ENCODE peak calls at places on chromosomes 7 and 10, in eight cellular contexts. X, U, S, H, Z, F, V and K are unnamed samples.

GRCh38 chr10:95651346-95652115 is 5.0 kb downstream of the ALDH18A1 start:
- DNase-seq in F (no peak), S (no peak), U (no peak), H (no peak), V (no peak), Z (no peak), X (no peak), K (no peak)

GRCh38 chr10:32376780-32377179 is 29.8 kb upstream of the EPC1 start:
- DNase-seq in F (no peak), H (no peak), X (peak; percentile 13), V (no peak), Z (no peak), S (no peak), U (no peak), K (no peak)

GRCh38 chr7:11210374-11210773 is 236.7 kb downstream of the PHF14 start:
- DNase-seq in H (no peak), Z (no peak), F (no peak), X (no peak), V (no peak), S (no peak), U (no peak), K (no peak)

GRCh38 chr7:35721288-35721687 is 26.4 kb upstream of the HERPUD2 start:
- DNase-seq in X (no peak), F (no peak), Z (no peak), S (no peak), V (no peak), H (no peak), U (no peak), K (no peak)

GRCh38 chr10:104441601-104442000 is 88.0 kb downstream of the CFAP58 start:
- DNase-seq in X (peak; percentile 91), U (no peak), F (no peak), H (no peak), S (no peak), V (no peak), Z (no peak), K (peak; percentile 68)

GRCh38 chr10:108598831-108599230 is 1324.5 kb downstream of the XPNPEP1 start:
- DNase-seq in V (no peak), X (no peak), H (no peak), Z (no peak), F (no peak), U (no peak), S (no peak), K (no peak)

GRCh38 chr7:95338832-95339231 is 14.5 kb upstream of the PON1 start:
- DNase-seq in S (no peak), F (no peak), V (no peak), X (no peak), U (no peak), Z (no peak), H (no peak), K (no peak)

GRCh38 chr7:45653209-45653907 is 79.2 kb downstream of the ADCY1 start:
- DNase-seq in X (no peak), Z (no peak), H (no peak), U (no peak), S (no peak), F (no peak), V (no peak), K (no peak)

GRCh38 chr10:57513637-57514036 is 754.1 kb downstream of the IPMK start:
- DNase-seq in H (no peak), F (no peak), Z (no peak), S (no peak), X (no peak), U (no peak), V (no peak), K (no peak)

GRCh38 chr7:191105-192034 is 1.0 kb upstream of the FAM20C start:
- DNase-seq in S (no peak), H (no peak), U (no peak), X (peak; percentile 90), V (no peak), F (no peak), Z (no peak), K (peak; percentile 89)

GRCh38 chr10:110416776-110417732 is 80.7 kb upstream of the DUSP5 start:
- DNase-seq in S (no peak), X (no peak), V (no peak), H (no peak), U (no peak), Z (peak; percentile 53), F (no peak), K (peak; percentile 62)

GRCh38 chr10:86364551-86365345 is 1.8 kb downstream of the GRID1 start:
- DNase-seq in U (no peak), V (peak; percentile 74), X (no peak), Z (no peak), H (peak; percentile 69), S (no peak), F (no peak), K (no peak)

GRCh38 chr10:80729896-80730295 is 192.2 kb downstream of the SH2D4B start:
- DNase-seq in S (no peak), Z (no peak), H (no peak), X (no peak), U (no peak), V (no peak), F (no peak), K (no peak)

GRCh38 chr10:128070721-128071416 is 55.4 kb downstream of the MKI67 start:
- DNase-seq in H (peak; percentile 75), Z (no peak), S (no peak), V (peak; percentile 68), U (no peak), X (no peak), F (peak; percentile 14), K (no peak)

GRCh38 chr10:129656642-129657041 is 189.6 kb downstream of the MGMT start:
- DNase-seq in U (no peak), Z (no peak), V (no peak), X (no peak), S (no peak), F (no peak), H (no peak), K (no peak)

GRCh38 chr7:44275829-44276570 is 49.4 kb downstream of the CAMK2B start:
- DNase-seq in U (no peak), S (peak; percentile 72), F (no peak), Z (no peak), V (peak; percentile 60), X (no peak), H (peak; percentile 22), K (no peak)

GRCh38 chr10:49076741-49077521 is 38.4 kb downstream of the VSTM4 start:
- DNase-seq in F (no peak), U (no peak), X (no peak), V (no peak), Z (no peak), H (peak; percentile 11), S (no peak), K (no peak)

GRCh38 chr7:12281026-12281425 is 69.9 kb downstream of the TMEM106B start:
- DNase-seq in U (no peak), S (no peak), X (peak; percentile 48), Z (no peak), H (no peak), F (no peak), V (no peak), K (no peak)

GRCh38 chr7:44867073-44867990 is 18.0 kb downstream of the PURB start:
- DNase-seq in U (no peak), S (no peak), Z (peak; percentile 80), H (no peak), V (no peak), F (no peak), X (peak; percentile 87), K (peak; percentile 82)

GRCh38 chr7:12719141-12719919 is 31.9 kb downstream of the ARL4A start:
- DNase-seq in H (no peak), V (no peak), X (peak; percentile 89), S (no peak), Z (peak; percentile 39), U (no peak), F (no peak), K (peak; percentile 64)

GRCh38 chr10:121553455-121553854 is 44.8 kb downstream of the FGFR2 start:
- DNase-seq in F (no peak), U (no peak), X (no peak), S (peak; percentile 15), Z (no peak), V (no peak), H (no peak), K (no peak)

GRCh38 chr7:157928808-157929425 is 592.1 kb downstream of the DNAJB6 start:
- DNase-seq in F (no peak), S (no peak), H (no peak), V (peak; percentile 57), U (no peak), Z (no peak), X (no peak), K (no peak)

GRCh38 chr7:156401617-156402016 is 239.0 kb upstream of the RNF32 start:
- DNase-seq in U (no peak), H (no peak), X (no peak), V (no peak), S (no peak), Z (no peak), F (no peak), K (no peak)

GRCh38 chr7:156400046-156400445 is 240.5 kb upstream of the RNF32 start:
- DNase-seq in S (no peak), F (no peak), U (no peak), V (no peak), Z (no peak), X (no peak), H (no peak), K (no peak)

GRCh38 chr7:156397249-156397648 is 243.3 kb upstream of the RNF32 start:
- DNase-seq in S (no peak), X (no peak), Z (no peak), V (no peak), H (no peak), U (no peak), F (no peak), K (no peak)

GRCh38 chr7:156402255-156402654 is 238.3 kb upstream of the RNF32 start:
- DNase-seq in X (no peak), V (no peak), F (no peak), Z (no peak), S (no peak), H (no peak), U (no peak), K (no peak)
- H3K4me3 ChIP-seq in X (no peak overlapping the region), V (no peak overlapping the region), F (no peak overlapping the region), Z (no peak overlapping the region), S (no peak overlapping the region), H (no peak overlapping the region), U (no peak overlapping the region), K (no peak overlapping the region)

DNA sequence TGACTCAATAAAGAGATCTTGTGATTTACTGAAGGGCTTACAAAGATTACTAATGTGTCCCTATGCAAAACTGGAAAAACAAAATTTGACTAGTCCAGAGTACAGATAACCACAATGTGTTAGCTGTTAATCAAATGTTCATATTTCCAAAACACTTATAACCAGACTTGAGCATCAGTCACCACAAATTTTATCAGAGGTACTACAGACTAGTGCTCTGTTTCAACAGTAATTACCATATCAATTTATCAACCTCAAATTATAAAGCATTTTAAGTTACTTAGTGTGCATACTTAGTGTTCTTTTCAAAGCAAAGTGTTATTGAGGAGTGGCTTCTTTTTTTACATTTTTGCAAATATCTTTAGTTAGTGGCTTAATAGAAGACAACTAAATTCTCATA is 765.9 kb downstream of the GRM8 start:
- DNase-seq in V (no peak), U (no peak), X (no peak), S (no peak), H (no peak), Z (no peak), F (no peak), K (no peak)
- H3K9me3 ChIP-seq in V (no peaks in the 10 kb centered on the region), U (no peaks in the 10 kb centered on the region), X (no peaks in the 10 kb centered on the region), S (no peaks in the 10 kb centered on the region), H (peaks cover 3% of the 10 kb centered on the region), Z (no peaks in the 10 kb centered on the region), F (no peaks in the 10 kb centered on the region), K (no peaks in the 10 kb centered on the region)

GRCh38 chr7:149255174-149255573 is 6.8 kb upstream of the ZNF783 start:
- DNase-seq in X (no peak), Z (peak; percentile 27), U (no peak), F (no peak), V (no peak), S (no peak), H (no peak), K (no peak)
- H3K36me3 ChIP-seq in X (peaks cover 14% of the 10 kb centered on the region), Z (peaks cover 24% of the 10 kb centered on the region), U (peaks cover 38% of the 10 kb centered on the region), F (no peaks in the 10 kb centered on the region), V (peaks cover 12% of the 10 kb centered on the region), S (peaks cover 61% of the 10 kb centered on the region), H (peaks cover 54% of the 10 kb centered on the region), K (no peaks in the 10 kb centered on the region)

GRCh38 chr7:29884399-29885272 is 78.3 kb downstream of the WIPF3 start:
- DNase-seq in F (no peak), X (no peak), H (no peak), S (peak; percentile 26), V (no peak), U (peak; percentile 4), Z (no peak), K (no peak)
- H3K4me3 ChIP-seq in F (no peak overlapping the region), X (no peak overlapping the region), H (no peak overlapping the region), S (no peak overlapping the region), V (peak overlapping the region; percentile 37), U (no peak overlapping the region), Z (no peak overlapping the region), K (no peak overlapping the region)